ENCODE peak calls at places on chromosomes 2 and 18, in five cellular contexts. B, L, F, H and W are unnamed samples.

GRCh38 chr18:57299931-57300330 is 52.4 kb upstream of the ST8SIA3 start:
- DNase-seq in L (no peak), B (no peak), H (no peak), F (no peak), W (no peak)

GRCh38 chr18:24414349-24415003 is 12.0 kb upstream of the IMPACT start:
- DNase-seq in H (no peak), B (no peak), L (no peak), F (no peak), W (no peak)

GRCh38 chr2:205903549-205904129 is 182.3 kb downstream of the INO80D start:
- DNase-seq in H (no peak), F (no peak), B (peak), L (no peak), W (no peak)

GRCh38 chr2:66432801-66433694 is 1.9 kb upstream of the MEIS1 start:
- DNase-seq in H (peak), F (peak), B (peak), L (peak), W (peak)

GRCh38 chr2:134685967-134686366 is 32.8 kb downstream of the TMEM163 start:
- DNase-seq in B (peak), L (no peak), F (no peak), H (no peak), W (no peak)

GRCh38 chr2:231701456-231702373 is 6.6 kb upstream of the PTMA start:
- DNase-seq in F (peak), B (peak), H (peak), L (no peak), W (no peak)

GRCh38 chr2:240136013-240136670 is at the start of gene COPS9:
- DNase-seq in B (peak), F (peak), H (peak), L (peak), W (peak)

GRCh38 chr2:237924164-237924534 is 42.7 kb upstream of the UBE2F start:
- DNase-seq in L (no peak), B (no peak), H (no peak), F (no peak), W (no peak)

GRCh38 chr2:202760848-202761247 is 110.7 kb downstream of the ICA1L start:
- DNase-seq in H (no peak), B (no peak), F (no peak), L (no peak), W (no peak)

GRCh38 chr2:29963972-29964570 is 42.7 kb upstream of the ALK start:
- DNase-seq in B (no peak), F (no peak), L (no peak), H (no peak), W (no peak)

GRCh38 chr2:41701231-41701630 is 346.6 kb upstream of the PKDCC start:
- DNase-seq in H (no peak), L (no peak), B (no peak), F (no peak), W (no peak)

DNA sequence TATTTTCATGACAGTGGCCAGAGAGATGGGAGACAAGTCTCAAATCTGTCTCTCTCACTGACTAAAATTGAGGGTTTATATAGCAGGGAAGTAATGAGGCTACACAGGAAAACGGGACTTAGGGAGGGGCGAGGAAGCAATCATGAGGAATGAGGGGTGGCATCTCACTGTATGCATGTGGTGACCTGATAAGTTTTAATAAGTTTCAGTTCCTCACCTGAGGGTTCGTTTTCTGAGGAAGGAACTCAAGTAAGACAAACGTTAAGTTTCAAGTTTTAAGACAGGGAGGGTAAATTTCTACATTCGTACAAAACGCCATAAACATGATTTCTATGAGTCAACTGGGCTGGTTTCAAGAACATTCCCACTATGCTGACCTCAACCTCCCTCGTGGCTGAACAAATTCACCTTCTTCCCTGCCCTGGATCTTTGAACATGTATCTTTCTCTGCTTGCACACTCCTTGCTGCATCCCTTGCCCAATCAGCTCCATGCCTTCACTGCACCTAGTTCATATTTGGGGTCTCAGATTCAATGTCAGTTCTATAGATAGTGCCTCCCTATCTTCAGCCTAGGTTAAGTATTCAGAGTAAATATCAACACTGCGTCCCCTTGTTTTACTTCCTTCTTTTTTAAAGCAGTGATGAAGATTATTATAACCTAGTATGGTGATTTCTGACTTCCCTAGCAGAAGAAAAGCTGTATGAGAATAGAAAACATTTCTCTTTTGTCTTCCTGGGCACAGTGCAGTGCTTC is 53.3 kb upstream of the CNTNAP5 start:
- DNase-seq in H (no peak), B (no peak), F (no peak), L (no peak), W (no peak)
- TF ChIP-seq CTCF in H (no peak), B (no peak), F (no peak), L (no peak), W (no peak)

DNA sequence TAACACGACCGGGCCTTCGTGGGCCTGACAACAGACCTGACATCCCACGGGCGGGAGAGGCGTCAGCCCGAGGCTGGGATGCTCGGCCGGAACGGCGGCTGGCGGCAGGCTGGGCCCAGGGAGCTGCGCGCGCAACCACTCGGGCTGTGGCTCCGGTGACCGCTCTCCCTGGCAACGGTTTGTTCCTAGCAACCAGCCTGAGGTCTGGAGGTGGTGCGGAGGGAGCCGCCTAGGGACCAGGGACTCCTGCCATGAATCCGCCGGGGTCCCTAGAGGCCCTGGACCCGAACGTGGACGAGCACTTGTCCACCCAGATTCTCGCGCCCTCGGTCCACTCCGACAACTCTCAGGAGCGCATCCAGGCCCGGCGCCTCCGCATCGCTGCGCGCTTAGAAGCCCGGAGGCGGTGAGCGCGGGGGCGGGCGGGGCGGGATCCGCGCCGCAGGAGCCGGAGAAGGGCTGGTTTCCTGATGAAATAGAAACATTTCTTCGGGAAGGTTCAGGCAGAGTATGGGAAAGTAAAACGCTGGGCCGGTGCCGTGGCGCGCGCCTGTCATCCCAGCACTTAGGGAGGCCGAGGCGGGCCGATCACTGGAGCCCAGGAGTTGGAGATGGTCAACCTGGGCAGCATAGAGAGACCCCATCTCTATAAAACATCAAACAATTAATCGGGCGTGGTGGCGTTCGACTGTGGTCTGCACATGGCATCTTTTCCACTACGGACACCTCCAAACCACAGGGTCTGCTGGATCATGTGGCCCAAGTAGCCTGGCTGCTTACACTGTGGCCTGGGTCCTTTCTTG is at the start of gene DRC1:
- DNase-seq in B (peak), F (peak), L (no peak), H (peak), W (peak)
- H3K4me3 ChIP-seq in B (no peak), F (peak), L (no peak), H (no peak), W (peak)

DNA sequence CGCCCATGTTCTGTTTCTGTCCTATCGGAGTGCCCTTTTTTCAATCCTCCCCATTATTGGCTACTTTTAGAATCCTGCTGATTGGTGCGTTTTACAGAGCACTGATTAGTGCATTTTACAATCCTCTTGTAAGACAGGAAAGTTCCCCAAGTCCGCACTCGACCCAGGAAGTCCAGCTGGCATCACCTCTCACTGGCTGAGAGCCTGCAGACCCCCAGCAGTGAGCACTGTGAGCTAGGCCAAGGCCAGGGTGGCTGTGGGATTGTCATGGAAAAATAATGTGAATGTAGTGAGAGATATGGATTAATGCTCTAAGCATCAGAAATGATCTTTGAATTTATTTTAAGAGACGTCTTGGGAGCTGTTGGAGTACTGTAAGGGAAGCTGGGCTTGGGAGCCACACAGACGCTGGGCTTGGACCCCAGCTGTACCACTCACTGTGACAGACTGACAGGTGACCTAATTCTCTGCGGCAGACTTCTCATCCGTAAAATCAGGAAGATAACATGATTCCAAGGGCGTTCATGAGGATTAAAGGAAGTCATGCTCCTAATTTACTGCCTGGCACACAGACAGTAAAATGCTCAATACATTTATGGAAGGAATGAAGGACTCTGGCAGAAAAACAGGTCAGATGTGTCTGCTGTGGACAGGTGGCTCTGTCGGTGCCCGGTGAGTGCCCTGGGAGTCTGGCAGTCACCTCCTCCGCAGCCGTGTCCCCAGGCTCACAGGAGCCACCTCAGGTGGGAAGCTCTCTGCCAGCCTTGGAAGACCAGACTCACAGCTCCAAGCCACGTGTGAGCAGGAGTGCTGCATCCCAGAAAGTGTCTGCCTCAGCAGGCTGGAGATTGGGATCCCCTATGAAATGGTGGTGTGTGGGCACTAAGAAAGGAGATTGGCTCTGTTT is 105.5 kb downstream of the FAM168B start:
- DNase-seq in L (no peak), B (peak), H (no peak), F (no peak), W (no peak)
- TF ChIP-seq CTCF in L (no peak), B (no peak), H (no peak), F (no peak), W (no peak)

DNA sequence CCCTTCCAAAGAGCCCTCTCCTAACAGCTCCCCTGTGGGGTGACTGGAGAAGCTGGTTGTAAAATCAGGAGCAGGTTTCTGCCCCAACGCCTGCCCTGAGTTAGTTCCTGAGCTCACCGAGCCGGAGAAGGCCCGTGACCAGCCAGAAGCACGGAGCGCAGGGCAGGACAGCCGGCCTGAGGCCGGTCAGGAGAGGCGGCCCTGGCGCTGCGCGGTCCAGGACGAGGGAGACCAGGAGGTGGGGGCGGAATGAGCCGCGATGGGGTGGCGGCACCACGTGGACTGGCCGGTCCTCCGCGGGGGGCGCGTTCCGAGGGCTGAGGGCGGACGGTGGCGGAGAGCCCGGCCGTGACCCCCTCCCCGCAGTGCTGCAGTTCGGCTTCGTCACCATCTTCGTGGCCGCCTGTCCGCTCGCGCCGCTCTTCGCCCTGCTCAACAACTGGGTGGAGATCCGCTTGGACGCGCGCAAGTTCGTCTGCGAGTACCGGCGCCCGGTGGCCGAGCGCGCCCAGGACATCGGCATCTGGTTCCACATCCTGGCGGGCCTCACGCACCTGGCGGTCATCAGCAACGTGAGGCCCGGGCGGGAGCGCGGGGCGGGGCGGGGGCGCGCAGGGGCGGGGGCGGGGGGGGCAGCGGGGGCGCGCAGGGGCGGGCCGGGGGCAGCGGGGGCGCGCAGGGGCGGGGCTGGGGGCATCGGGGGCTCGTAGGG is 29.0 kb downstream of the ANO7 start:
- DNase-seq in F (peak), L (peak), B (peak), H (peak), W (peak)
- H3K4me3 ChIP-seq in F (peak), L (peak), B (no peak), H (peak), W (peak)

GRCh38 chr2:208147008-208147407 is 1.1 kb upstream of the CRYGB start:
- DNase-seq in F (no peak), B (no peak), L (no peak), H (no peak), W (no peak)

GRCh38 chr2:208150094-208150493 is 4.1 kb upstream of the CRYGB start:
- DNase-seq in F (no peak), B (no peak), H (no peak), L (no peak), W (no peak)

GRCh38 chr2:208146006-208146405 is at the start of gene CRYGB:
- DNase-seq in F (no peak), B (no peak), L (no peak), H (no peak), W (no peak)

GRCh38 chr2:208148803-208149202 is 2.8 kb upstream of the CRYGB start:
- DNase-seq in F (no peak), L (no peak), B (no peak), H (no peak), W (no peak)

GRCh38 chr2:208147759-208148158 is 1.8 kb upstream of the CRYGB start:
- DNase-seq in H (no peak), F (no peak), L (no peak), B (no peak), W (no peak)
- TF ChIP-seq CTCF in H (no peak), F (no peak), L (no peak), B (no peak), W (no peak)

DNA sequence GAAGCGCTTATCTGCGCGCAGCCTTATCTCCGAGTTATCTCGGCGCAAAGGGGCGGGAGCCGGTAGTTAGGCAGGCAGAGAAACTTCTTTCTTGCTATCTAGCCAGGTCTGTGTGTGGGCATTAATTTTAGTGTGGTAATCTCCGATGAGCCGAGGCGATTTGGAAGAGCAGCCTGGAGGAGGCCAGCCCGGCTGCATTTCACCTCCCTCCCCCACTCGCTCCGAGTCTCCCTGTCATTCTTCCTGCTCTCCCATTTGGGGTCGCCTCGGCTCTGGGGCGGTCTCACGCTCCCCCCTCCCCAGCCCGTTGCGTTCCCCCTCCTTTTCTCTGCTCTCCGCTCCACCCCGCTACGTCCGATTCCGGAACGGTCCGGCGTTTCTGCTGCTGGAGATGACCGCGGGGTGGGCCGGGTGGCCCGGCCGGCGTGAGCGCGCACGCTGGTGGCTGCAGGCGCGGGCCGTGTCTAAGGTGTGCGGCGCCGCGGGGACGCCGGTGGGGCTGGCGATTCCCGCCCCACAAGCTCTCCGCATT is 566 bp downstream of the GATA6 start:
- DNase-seq in B (peak), H (no peak), F (peak), L (no peak), W (no peak)
- H3K4me3 ChIP-seq in B (peak), H (peak), F (peak), L (peak), W (peak)

GRCh38 chr2:180240774-180241173 is 233.7 kb upstream of the CWC22 start:
- DNase-seq in F (peak), L (no peak), H (no peak), B (no peak), W (no peak)
- TF ChIP-seq CTCF in F (peak), L (no peak), H (no peak), B (no peak), W (peak)